ENCODE peak calls at places on chromosomes 11 and 22, in four cellular contexts. O, D, Z and Y are unnamed samples.

GRCh38 chr11:4610258-4610935 is 2.4 kb upstream of the TRIM68 start:
- DNase-seq in O (peak), D (no peak), Z (no peak), Y (no peak)

GRCh38 chr11:28393348-28393747 is 285.2 kb downstream of the METTL15 start:
- DNase-seq in O (no peak), D (no peak), Z (no peak), Y (no peak)

GRCh38 chr22:39306456-39307361 is 12.7 kb downstream of the RPL3 start:
- DNase-seq in O (no peak), D (peak), Z (peak), Y (peak)

GRCh38 chr11:28463826-28464225 is 355.6 kb downstream of the METTL15 start:
- DNase-seq in O (no peak), D (no peak), Z (no peak), Y (no peak)

GRCh38 chr22:48782817-48783511 is 1044.7 kb downstream of the BRD1 start:
- DNase-seq in O (peak), D (no peak), Z (no peak), Y (no peak)

GRCh38 chr22:21043856-21044535 is 1.8 kb upstream of the LRRC74B start:
- DNase-seq in O (no peak), D (no peak), Z (no peak), Y (no peak)

GRCh38 chr11:36672815-36673450 is 74.9 kb upstream of the RAG2 start:
- DNase-seq in O (peak), D (no peak), Z (no peak), Y (peak)

GRCh38 chr11:65274734-65275682 is 13.2 kb downstream of the POLA2 start:
- DNase-seq in O (peak), D (no peak), Z (no peak), Y (no peak)

GRCh38 chr11:134754823-134755198 is 342.8 kb upstream of the B3GAT1 start:
- DNase-seq in O (no peak), D (no peak), Z (no peak), Y (no peak)

GRCh38 chr22:32531955-32532818 is 57.6 kb downstream of the FBXO7 start:
- DNase-seq in O (no peak), D (no peak), Z (no peak), Y (no peak)

GRCh38 chr11:12066056-12066798 is 44.2 kb upstream of the MICAL2 start:
- DNase-seq in O (no peak), D (no peak), Z (no peak), Y (no peak)

GRCh38 chr11:64358907-64359711 is at the start of gene RPS6KA4:
- DNase-seq in O (peak), D (no peak), Z (no peak), Y (peak)

GRCh38 chr22:37207981-37208380 is 4.3 kb downstream of the SSTR3 start:
- DNase-seq in O (no peak), D (no peak), Z (no peak), Y (no peak)

GRCh38 chr11:47000033-47000432 is 63.5 kb downstream of the CSTPP1 start:
- DNase-seq in O (no peak), D (no peak), Z (no peak), Y (no peak)

GRCh38 chr11:68650801-68651200 is 33.5 kb upstream of the GAL start:
- DNase-seq in O (no peak), D (no peak), Z (no peak), Y (no peak)

GRCh38 chr11:1171985-1172728 is 14.4 kb downstream of the MUC5AC start:
- DNase-seq in O (no peak), D (no peak), Z (no peak), Y (no peak)

GRCh38 chr22:31496735-31497146 is 405 bp downstream of the SFI1 start:
- DNase-seq in O (no peak), D (peak), Z (peak), Y (peak)

GRCh38 chr11:30608534-30608933 is 22.4 kb upstream of the MPPED2 start:
- DNase-seq in O (no peak), D (no peak), Z (no peak), Y (no peak)

GRCh38 chr11:104581246-104581980 is 316.8 kb downstream of the CASP12 start:
- DNase-seq in O (no peak), D (no peak), Z (no peak), Y (no peak)

GRCh38 chr22:39719559-39720450 is 149.3 kb downstream of the CACNA1I start:
- DNase-seq in O (no peak), D (no peak), Z (no peak), Y (no peak)

GRCh38 chr11:79439430-79439892 is 1.4 kb downstream of the TENM4 start:
- DNase-seq in O (peak), D (no peak), Z (no peak), Y (no peak)

GRCh38 chr11:2517386-2518064 is 72.7 kb downstream of the KCNQ1 start:
- DNase-seq in O (no peak), D (no peak), Z (no peak), Y (no peak)

GRCh38 chr11:32333335-32333991 is 101.9 kb downstream of the WT1 start:
- DNase-seq in O (peak), D (no peak), Z (peak), Y (no peak)

GRCh38 chr11:111532365-111532709 is 8.2 kb upstream of the LAYN start:
- DNase-seq in O (no peak), D (no peak), Z (no peak), Y (no peak)

GRCh38 chr11:66035653-66036333 is 9.5 kb upstream of the CATSPER1 start:
- DNase-seq in O (no peak), D (no peak), Z (no peak), Y (no peak)

GRCh38 chr11:116199182-116199581 is 573.6 kb downstream of the BUD13 start:
- DNase-seq in O (no peak), D (no peak), Z (no peak), Y (no peak)

GRCh38 chr11:128018692-128019091 is 568.7 kb downstream of the ETS1 start:
- DNase-seq in O (no peak), D (no peak), Z (no peak), Y (no peak)

GRCh38 chr11:12893787-12894672 is 115.1 kb upstream of the RASSF10 start:
- DNase-seq in O (peak), D (peak), Z (peak), Y (no peak)

GRCh38 chr22:37242395-37242918 is 1.6 kb downstream of the RAC2 start:
- DNase-seq in O (no peak), D (peak), Z (peak), Y (peak)

GRCh38 chr22:46245515-46245914 is 4.6 kb downstream of the CDPF1 start:
- DNase-seq in O (peak), D (no peak), Z (no peak), Y (no peak)

GRCh38 chr11:48127521-48128183 is 89.0 kb upstream of the OR4B1 start:
- DNase-seq in O (no peak), D (no peak), Z (no peak), Y (no peak)

GRCh38 chr11:116829525-116830183 is at the start of gene APOC3:
- DNase-seq in O (no peak), D (no peak), Z (no peak), Y (no peak)

GRCh38 chr22:37805878-37806277 is 1.9 kb upstream of the GCAT start:
- DNase-seq in O (no peak), D (no peak), Z (no peak), Y (no peak)

GRCh38 chr11:117814766-117815261 is 9.7 kb downstream of the FXYD2 start:
- DNase-seq in O (peak), D (peak), Z (peak), Y (peak)

GRCh38 chr11:104892723-104893511 is 5.3 kb downstream of the CASP12 start:
- DNase-seq in O (no peak), D (no peak), Z (no peak), Y (no peak)

GRCh38 chr11:72220696-72221363 is 3.7 kb upstream of the INPPL1 start:
- DNase-seq in O (no peak), D (no peak), Z (no peak), Y (no peak)

GRCh38 chr22:41939981-41940852 is 6.7 kb downstream of the CENPM start:
- DNase-seq in O (peak), D (peak), Z (peak), Y (peak)